ENCODE peak calls at places on chromosome 7, in four cellular contexts. I is K562, R is kidney, B is fibroblast of lung. L is an unnamed sample.

GRCh38 chr7:119028736-119029135 is 804.2 kb downstream of the ANKRD7 start:
- DNase-seq in I (no peak), R (no peak), B (no peak), L (no peak)

GRCh38 chr7:142790056-142790455 is 19.3 kb downstream of the PRSS2 start:
- DNase-seq in I (no peak), R (no peak), B (no peak), L (no peak)

GRCh38 chr7:75995052-75995471 is 667 bp upstream of the TMEM120A start:
- DNase-seq in I (no peak), R (no peak), B (no peak), L (no peak)

GRCh38 chr7:17144313-17144712 is 154.1 kb upstream of the AHR start:
- DNase-seq in I (no peak), R (no peak), B (no peak), L (no peak)

GRCh38 chr7:13540429-13540828 is 449.0 kb downstream of the ETV1 start:
- DNase-seq in I (no peak), R (no peak), B (peak; percentile 80), L (no peak)

GRCh38 chr7:3482147-3482921 is 181.3 kb downstream of the SDK1 start:
- DNase-seq in I (peak; percentile 17), R (no peak), B (peak; percentile 59), L (peak; percentile 40)

GRCh38 chr7:36040679-36041078 is 112.4 kb upstream of the EEPD1 start:
- DNase-seq in I (no peak), R (no peak), B (peak; percentile 46), L (no peak)

GRCh38 chr7:13496971-13497370 is 492.5 kb downstream of the ETV1 start:
- DNase-seq in I (no peak), R (no peak), B (no peak), L (no peak)

DNA sequence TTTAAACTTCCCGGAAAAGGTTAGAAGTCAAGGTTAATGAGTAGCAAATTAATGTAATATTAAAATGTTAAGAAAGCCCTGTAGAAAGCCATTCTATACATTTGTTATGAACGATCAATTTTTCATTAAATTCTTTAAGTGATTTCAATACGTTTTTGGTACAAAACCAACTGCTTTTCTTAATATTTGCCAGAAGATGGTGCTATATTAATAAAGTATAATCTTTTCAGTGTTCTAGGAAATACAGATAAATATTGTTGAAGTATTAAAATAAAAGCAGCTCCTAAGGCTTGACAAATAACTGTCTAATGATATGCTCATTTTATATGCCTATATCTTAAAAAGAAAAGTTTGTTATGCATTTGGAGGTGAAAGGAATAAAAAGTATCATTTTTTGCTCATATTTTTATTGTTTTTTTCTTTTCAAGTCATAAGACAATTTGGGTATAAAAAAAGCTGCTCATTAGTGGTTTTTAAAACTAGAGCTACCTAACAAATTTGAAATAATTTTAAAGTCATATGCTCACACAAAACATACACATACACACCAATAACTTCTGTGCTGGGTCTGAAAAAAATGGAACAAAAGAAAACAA is 130.3 kb upstream of the POT1 start:
- DNase-seq in I (no peak), R (no peak), B (peak; percentile 39), L (no peak)
- H3K9ac ChIP-seq in I (no peak overlapping the region), R (no peak overlapping the region), B (no peak overlapping the region), L (no peak overlapping the region)

DNA sequence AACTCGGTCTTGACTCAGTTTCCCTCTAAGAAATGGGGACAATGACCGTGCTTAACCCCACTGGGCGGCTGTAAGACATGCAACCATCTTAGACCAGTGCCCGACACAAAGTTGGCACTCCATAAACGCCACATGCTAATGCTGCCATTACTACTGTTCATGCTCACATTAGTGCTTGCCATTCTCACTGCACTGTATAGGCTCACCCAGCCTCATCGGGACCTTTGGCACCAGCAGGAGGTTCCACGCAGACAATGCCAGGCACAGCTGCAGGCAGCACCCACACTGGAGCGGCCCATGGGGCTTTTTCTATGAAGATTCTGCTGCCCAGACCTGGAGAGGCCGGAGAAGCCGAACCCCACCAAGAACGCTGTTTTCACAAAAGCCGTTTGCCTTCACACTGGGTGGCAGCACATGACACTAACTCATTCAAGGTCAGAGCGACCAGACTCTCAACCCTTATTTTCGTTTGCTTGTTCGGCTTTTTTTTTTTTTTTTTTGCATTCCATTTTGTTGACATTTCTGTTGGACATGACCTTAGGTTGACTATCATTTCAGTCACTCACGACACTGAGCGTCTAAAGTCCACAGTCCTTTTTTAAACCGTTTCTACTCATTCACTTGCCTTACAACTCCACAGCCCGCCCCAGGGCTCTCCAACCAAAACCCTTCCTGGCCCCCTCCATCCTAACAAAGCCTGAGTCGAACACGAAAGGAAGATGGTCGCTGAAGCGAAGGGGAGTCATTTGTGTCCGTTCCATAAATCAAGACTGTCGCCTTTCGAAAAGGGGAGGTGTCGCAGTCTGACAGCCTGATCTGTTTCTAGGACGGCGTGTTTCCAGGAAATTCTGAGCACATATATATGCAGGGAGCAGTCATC is 124.4 kb upstream of the RNF32 start:
- DNase-seq in I (no peak), R (no peak), B (no peak), L (no peak)
- H3K9ac ChIP-seq in I (no peak overlapping the region), R (peak overlapping the region; percentile 44), B (no peak overlapping the region), L (no peak overlapping the region)

GRCh38 chr7:45881759-45882464 is 6.4 kb upstream of the IGFBP1 start:
- DNase-seq in I (no peak), R (no peak), B (peak; percentile 89), L (no peak)

GRCh38 chr7:45878457-45879144 is 5.7 kb upstream of the CCDC201 start:
- DNase-seq in I (no peak), R (no peak), B (no peak), L (no peak)

GRCh38 chr7:45880433-45880860 is 7.6 kb upstream of the CCDC201 start:
- DNase-seq in I (no peak), R (no peak), B (no peak), L (no peak)

GRCh38 chr7:45882465-45882810 is 5.8 kb upstream of the IGFBP1 start:
- DNase-seq in I (no peak), R (no peak), B (no peak), L (no peak)

DNA sequence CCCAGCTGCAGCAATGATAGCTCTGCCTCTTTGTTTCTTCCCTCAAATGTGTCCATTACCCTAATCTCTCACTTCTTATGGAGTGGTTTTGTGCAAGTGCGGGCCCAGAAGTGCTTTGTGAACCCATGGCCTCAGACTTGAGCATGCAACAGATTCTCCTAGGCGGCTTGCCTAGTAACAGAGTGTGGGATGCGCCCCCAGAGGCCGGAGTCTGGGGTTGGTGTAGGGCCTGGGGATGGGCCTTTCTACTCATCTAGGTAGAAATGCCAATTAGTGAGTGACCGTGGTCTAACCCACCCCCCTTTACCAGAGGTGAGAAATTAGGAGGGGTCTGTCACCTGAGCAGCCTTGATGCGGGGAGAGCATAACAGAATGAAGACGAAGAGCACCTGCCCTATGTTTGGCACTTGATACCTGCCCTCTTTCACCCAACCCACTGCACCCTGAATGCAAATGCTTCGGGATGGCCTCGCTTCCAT is 7.0 kb upstream of the IGFBP1 start:
- DNase-seq in I (no peak), R (no peak), B (no peak), L (no peak)
- H3K9ac ChIP-seq in I (no peak overlapping the region), R (no peak overlapping the region), B (no peak overlapping the region), L (no peak overlapping the region)

DNA sequence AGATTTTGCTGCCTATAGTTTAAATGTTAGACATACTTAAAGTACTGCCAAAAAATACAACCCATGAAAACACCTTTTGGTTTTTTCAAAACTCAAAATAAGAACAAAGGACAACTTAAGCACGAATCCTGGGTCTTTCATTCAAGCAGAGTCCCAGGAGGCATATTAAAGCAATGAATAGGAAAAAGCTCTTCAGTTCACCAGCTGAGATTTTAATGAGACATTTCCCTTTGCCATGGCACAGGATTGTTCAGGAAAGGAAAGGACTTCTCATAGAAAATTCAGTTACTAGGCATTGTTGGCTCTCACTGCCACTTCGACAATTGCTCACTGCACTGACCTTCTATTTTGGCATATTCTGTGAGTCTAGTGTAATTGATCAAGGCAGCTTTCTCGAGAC is 133.5 kb upstream of the FEZF1 start:
- DNase-seq in I (no peak), R (no peak), B (no peak), L (peak; percentile 50)
- H3K9ac ChIP-seq in I (no peak overlapping the region), R (no peak overlapping the region), B (no peak overlapping the region), L (no peak overlapping the region)

GRCh38 chr7:74084722-74085578 is 1.3 kb downstream of the LIMK1 start:
- DNase-seq in I (no peak), R (no peak), B (no peak), L (no peak)
- H3K9ac ChIP-seq in I (peak overlapping the region; percentile 92), R (peak overlapping the region; percentile 55), B (peak overlapping the region; percentile 74), L (peak overlapping the region; percentile 83)

DNA sequence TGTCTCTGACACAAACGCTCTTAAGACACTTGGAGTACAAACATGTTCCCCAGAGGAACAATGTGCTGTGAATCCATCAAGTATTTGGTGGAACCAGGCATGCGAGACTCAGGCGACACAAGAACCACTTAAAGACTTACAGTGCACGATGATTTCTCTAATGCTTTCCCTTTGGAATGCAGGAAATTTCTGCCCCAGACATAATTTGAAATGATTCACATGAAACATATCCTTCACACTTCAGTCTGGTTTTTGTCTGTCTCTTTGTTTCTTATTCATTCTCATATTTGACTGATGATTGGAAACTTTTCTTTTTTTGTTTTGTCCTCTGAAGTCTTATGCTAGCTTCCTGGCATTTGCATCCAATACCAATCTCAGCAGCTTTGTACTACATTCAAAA is 502.8 kb downstream of the PHTF2 start:
- DNase-seq in I (no peak), R (no peak), B (peak; percentile 9), L (no peak)
- H3K9ac ChIP-seq in I (no peak overlapping the region), R (no peak overlapping the region), B (no peak overlapping the region), L (no peak overlapping the region)

GRCh38 chr7:100572281-100572948 is 1.3 kb downstream of the SAP25 start:
- DNase-seq in I (no peak), R (no peak), B (no peak), L (no peak)
- H3K9ac ChIP-seq in I (peak overlapping the region; percentile 65), R (no peak overlapping the region), B (no peak overlapping the region), L (no peak overlapping the region)